ENCODE peak calls at places on chromosomes 2 and 18, in four cellular contexts. One of them, this sample, is unnamed.

GRCh38 chr18:9017170-9017899 is 85.2 kb upstream of the NDUFV2 start:
- DNase-seq in HCT116: peak
- DNase-seq in K562: peak
- DNase-seq in H1: peak
- DNase-seq in this sample: no peak

GRCh38 chr2:16821696-16822095 is 156.1 kb upstream of the CYRIA start:
- DNase-seq in HCT116: no peak
- DNase-seq in K562: no peak
- DNase-seq in H1: no peak
- DNase-seq in this sample: no peak

GRCh38 chr2:129015886-129016285 is 697.2 kb upstream of the HS6ST1 start:
- DNase-seq in HCT116: no peak
- DNase-seq in K562: no peak
- DNase-seq in H1: no peak
- DNase-seq in this sample: no peak

GRCh38 chr2:205776139-205776538 is 93.8 kb downstream of the NRP2 start:
- DNase-seq in HCT116: peak
- DNase-seq in K562: peak
- DNase-seq in H1: peak
- DNase-seq in this sample: peak

GRCh38 chr18:38369772-38370690 is 804.4 kb upstream of the CELF4 start:
- DNase-seq in HCT116: no peak
- DNase-seq in K562: no peak
- DNase-seq in H1: no peak
- DNase-seq in this sample: no peak

GRCh38 chr18:76412818-76413565 is 82.0 kb downstream of the ZNF516 start:
- DNase-seq in HCT116: no peak
- DNase-seq in K562: no peak
- DNase-seq in H1: no peak
- DNase-seq in this sample: no peak

GRCh38 chr2:183991973-183992372 is 606.4 kb upstream of the ZNF804A start:
- DNase-seq in HCT116: no peak
- DNase-seq in K562: no peak
- DNase-seq in H1: no peak
- DNase-seq in this sample: no peak

GRCh38 chr2:52976132-52976949 is 791.3 kb upstream of the CHAC2 start:
- DNase-seq in HCT116: peak
- DNase-seq in K562: no peak
- DNase-seq in H1: peak
- DNase-seq in this sample: peak

GRCh38 chr2:105339414-105339813 is 2.1 kb downstream of the C2orf49 start:
- DNase-seq in HCT116: no peak
- DNase-seq in K562: no peak
- DNase-seq in H1: no peak
- DNase-seq in this sample: no peak
- H3K9ac ChIP-seq in HCT116: no peak
- H3K9ac ChIP-seq in K562: peak
- H3K9ac ChIP-seq in H1: no peak
- H3K9ac ChIP-seq in this sample: peak

GRCh38 chr2:36394804-36395203 is 39.2 kb downstream of the CRIM1 start:
- DNase-seq in HCT116: no peak
- DNase-seq in K562: no peak
- DNase-seq in H1: no peak
- DNase-seq in this sample: no peak

GRCh38 chr2:36397728-36398413 is 42.3 kb downstream of the CRIM1 start:
- DNase-seq in HCT116: no peak
- DNase-seq in K562: no peak
- DNase-seq in H1: no peak
- DNase-seq in this sample: no peak

GRCh38 chr2:36397040-36397616 is 41.5 kb downstream of the CRIM1 start:
- DNase-seq in HCT116: no peak
- DNase-seq in K562: no peak
- DNase-seq in H1: no peak
- DNase-seq in this sample: no peak

GRCh38 chr2:36395866-36396265 is 40.3 kb downstream of the CRIM1 start:
- DNase-seq in HCT116: no peak
- DNase-seq in K562: no peak
- DNase-seq in H1: no peak
- DNase-seq in this sample: no peak

DNA sequence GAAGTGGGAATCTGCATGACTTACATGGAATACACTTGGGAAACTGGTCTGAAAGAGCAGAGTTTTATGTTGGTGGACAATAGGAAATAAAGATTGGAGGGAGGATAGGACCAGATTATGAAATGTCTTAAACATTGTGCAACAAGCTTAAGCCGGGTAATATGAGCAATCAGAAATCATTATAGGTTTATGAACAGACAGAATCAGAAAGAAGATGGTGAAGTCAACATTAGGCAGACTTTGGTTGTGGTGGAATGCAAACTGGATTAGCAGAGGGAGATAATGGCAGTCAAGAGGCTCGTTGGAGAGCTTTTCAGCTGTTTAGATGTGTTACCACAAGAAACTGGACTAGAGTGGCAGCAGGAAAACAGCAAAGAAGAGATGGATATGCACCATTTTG is 43.5 kb downstream of the CRIM1 start:
- DNase-seq in HCT116: no peak
- DNase-seq in K562: no peak
- DNase-seq in H1: no peak
- DNase-seq in this sample: no peak
- TF ChIP-seq YY1 in HCT116: no peak
- TF ChIP-seq YY1 in K562: no peak
- TF ChIP-seq YY1 in H1: no peak
- TF ChIP-seq YY1 in this sample: no peak

DNA sequence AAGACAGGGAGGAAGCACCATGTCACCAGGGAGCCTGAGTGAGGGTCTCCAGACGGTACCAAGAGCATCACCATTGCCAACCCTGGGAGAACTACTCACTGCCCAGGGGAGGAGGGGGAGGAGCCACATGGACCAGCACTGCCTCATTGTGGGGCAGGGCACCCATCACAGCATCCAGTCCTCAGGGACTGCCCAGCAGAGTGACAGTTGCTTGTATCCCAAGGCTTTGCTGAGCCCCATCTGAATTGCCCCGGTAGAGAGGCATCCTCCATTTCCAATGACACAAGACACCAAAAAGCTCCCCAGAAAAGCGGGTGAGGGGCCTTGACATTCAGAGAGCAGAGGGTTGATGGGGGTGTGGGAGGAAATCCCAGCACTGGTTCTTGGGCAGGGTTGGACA is 6.8 kb upstream of the CIB4 start:
- DNase-seq in HCT116: no peak
- DNase-seq in K562: no peak
- DNase-seq in H1: no peak
- DNase-seq in this sample: no peak
- H3K9ac ChIP-seq in HCT116: no peak
- H3K9ac ChIP-seq in K562: no peak
- H3K9ac ChIP-seq in H1: no peak
- H3K9ac ChIP-seq in this sample: no peak

GRCh38 chr2:32678825-32679224 is 51.0 kb downstream of the TTC27 start:
- DNase-seq in HCT116: peak
- DNase-seq in K562: no peak
- DNase-seq in H1: no peak
- DNase-seq in this sample: no peak
- TF ChIP-seq YY1 in HCT116: no peak
- TF ChIP-seq YY1 in K562: no peak
- TF ChIP-seq YY1 in H1: no peak
- TF ChIP-seq YY1 in this sample: no peak

GRCh38 chr2:68739261-68740183 is 4.9 kb downstream of the ARHGAP25 start:
- DNase-seq in HCT116: no peak
- DNase-seq in K562: no peak
- DNase-seq in H1: no peak
- DNase-seq in this sample: no peak
- H3K9ac ChIP-seq in HCT116: no peak
- H3K9ac ChIP-seq in K562: no peak
- H3K9ac ChIP-seq in H1: no peak
- H3K9ac ChIP-seq in this sample: no peak

DNA sequence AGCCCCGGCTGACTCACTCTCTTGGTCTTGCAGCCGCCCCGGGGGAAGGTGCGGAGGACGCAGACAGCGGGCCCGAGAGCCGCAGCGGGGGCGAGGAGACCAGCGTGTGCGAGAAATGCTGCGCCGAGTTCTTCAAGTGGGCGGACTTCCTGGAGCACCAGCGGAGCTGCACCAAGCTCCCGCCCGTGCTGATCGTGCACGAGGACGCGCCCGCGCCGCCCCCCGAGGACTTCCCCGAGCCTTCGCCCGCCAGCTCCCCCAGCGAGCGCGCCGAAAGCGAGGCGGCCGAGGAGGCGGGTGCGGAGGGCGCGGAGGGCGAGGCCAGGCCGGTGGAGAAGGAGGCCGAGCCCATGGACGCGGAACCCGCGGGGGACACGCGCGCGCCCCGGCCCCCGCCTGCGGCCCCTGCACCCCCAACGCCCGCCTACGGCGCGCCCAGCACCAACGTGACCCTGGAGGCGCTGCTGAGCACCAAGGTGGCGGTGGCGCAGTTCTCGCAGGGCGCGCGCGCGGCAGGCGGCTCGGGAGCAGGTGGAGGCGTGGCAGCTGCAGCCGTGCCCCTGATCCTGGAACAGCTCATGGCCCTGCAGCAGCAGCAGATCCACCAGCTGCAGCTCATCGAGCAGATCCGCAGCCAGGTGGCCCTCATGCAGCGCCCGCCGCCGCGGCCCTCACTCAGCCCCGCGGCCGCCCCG is 12.6 kb downstream of the SALL3 start:
- DNase-seq in HCT116: no peak
- DNase-seq in K562: no peak
- DNase-seq in H1: no peak
- DNase-seq in this sample: no peak
- TF ChIP-seq YY1 in HCT116: no peak
- TF ChIP-seq YY1 in K562: no peak
- TF ChIP-seq YY1 in H1: no peak
- TF ChIP-seq YY1 in this sample: no peak

GRCh38 chr2:64019083-64019974 is at the start of gene VPS54:
- DNase-seq in HCT116: peak
- DNase-seq in K562: peak
- DNase-seq in H1: no peak
- DNase-seq in this sample: peak

GRCh38 chr2:64024259-64024949 is 5.2 kb upstream of the VPS54 start:
- DNase-seq in HCT116: no peak
- DNase-seq in K562: no peak
- DNase-seq in H1: no peak
- DNase-seq in this sample: no peak

GRCh38 chr2:64019975-64020281 is 700 bp upstream of the VPS54 start:
- DNase-seq in HCT116: no peak
- DNase-seq in K562: no peak
- DNase-seq in H1: no peak
- DNase-seq in this sample: no peak

GRCh38 chr2:64023485-64024258 is 4.4 kb upstream of the VPS54 start:
- DNase-seq in HCT116: no peak
- DNase-seq in K562: no peak
- DNase-seq in H1: no peak
- DNase-seq in this sample: no peak

GRCh38 chr2:64021578-64021977 is 2.4 kb upstream of the VPS54 start:
- DNase-seq in HCT116: no peak
- DNase-seq in K562: no peak
- DNase-seq in H1: no peak
- DNase-seq in this sample: no peak
- H3K9ac ChIP-seq in HCT116: no peak
- H3K9ac ChIP-seq in K562: no peak
- H3K9ac ChIP-seq in H1: no peak
- H3K9ac ChIP-seq in this sample: no peak

GRCh38 chr2:144935736-144936135 is 415.8 kb upstream of the ZEB2 start:
- DNase-seq in HCT116: no peak
- DNase-seq in K562: no peak
- DNase-seq in H1: no peak
- DNase-seq in this sample: no peak
- TF ChIP-seq YY1 in HCT116: no peak
- TF ChIP-seq YY1 in K562: no peak
- TF ChIP-seq YY1 in H1: no peak
- TF ChIP-seq YY1 in this sample: no peak